ENCODE peak calls at places on chromosomes 16 and 17, in four cellular contexts. E, P, U and I are unnamed samples.

GRCh38 chr16:85484337-85485295 is 128.5 kb upstream of the GSE1 start:
- DNase-seq in E (no peak), U (no peak), P (no peak), I (peak)

GRCh38 chr16:14354561-14355351 is 275.3 kb downstream of the PARN start:
- DNase-seq in U (no peak), E (no peak), P (peak), I (no peak)

GRCh38 chr16:82971126-82971525 is 344.4 kb downstream of the CDH13 start:
- DNase-seq in P (no peak), E (no peak), U (no peak), I (no peak)

GRCh38 chr16:52573365-52574104 is 26.6 kb upstream of the TOX3 start:
- DNase-seq in P (no peak), U (no peak), E (no peak), I (no peak)

GRCh38 chr17:76562734-76563148 is 22.9 kb downstream of the PRCD start:
- DNase-seq in E (no peak), U (no peak), P (no peak), I (no peak)

GRCh38 chr17:69450131-69450530 is 35.6 kb downstream of the MAP2K6 start:
- DNase-seq in P (no peak), U (no peak), E (no peak), I (no peak)

GRCh38 chr16:72501739-72502653 is 330.0 kb upstream of the PMFBP1 start:
- DNase-seq in U (no peak), P (peak), E (peak), I (peak)

GRCh38 chr16:69563605-69564580 is 1.9 kb upstream of the NFAT5 start:
- DNase-seq in U (no peak), E (peak), P (peak), I (no peak)

GRCh38 chr16:55861288-55861687 is 13.9 kb downstream of the CES5A start:
- DNase-seq in U (no peak), P (no peak), E (no peak), I (no peak)